ENCODE peak calls at places on chromosome 15, in four cellular contexts. F is sigmoid colon, Y is BE2C, V is cardiac muscle cell. S is an unnamed sample.

GRCh38 chr15:84863480-84864428 is 20.7 kb upstream of the SLC28A1 start:
- DNase-seq in F (no peak), Y (no peak), V (no peak), S (no peak)

GRCh38 chr15:38267416-38268022 is 14.9 kb downstream of the SPRED1 start:
- DNase-seq in F (no peak), Y (no peak), V (no peak), S (no peak)

GRCh38 chr15:62805502-62805901 is 237.0 kb upstream of the TPM1 start:
- DNase-seq in F (no peak), Y (no peak), V (no peak), S (no peak)

GRCh38 chr15:94061041-94061440 is 170.3 kb upstream of the MCTP2 start:
- DNase-seq in F (no peak), Y (no peak), V (no peak), S (peak; percentile 39)

GRCh38 chr15:66767370-66767769 is 65.3 kb downstream of the SMAD6 start:
- DNase-seq in F (peak; percentile 32), Y (no peak), V (no peak), S (no peak)

GRCh38 chr15:64878708-64879107 is 33.0 kb upstream of the ANKDD1A start:
- DNase-seq in F (peak; percentile 85), Y (no peak), V (no peak), S (no peak)

GRCh38 chr15:69834256-69834655 is 263.5 kb downstream of the TLE3 start:
- DNase-seq in F (no peak), Y (no peak), V (no peak), S (no peak)

GRCh38 chr15:53072077-53072476 is 281.9 kb upstream of the ONECUT1 start:
- DNase-seq in F (no peak), Y (peak; percentile 9), V (peak; percentile 96), S (peak; percentile 78)

GRCh38 chr15:82900511-82900910 is 52.0 kb downstream of the HOMER2 start:
- DNase-seq in F (no peak), Y (no peak), V (no peak), S (no peak)

GRCh38 chr15:39391230-39391629 is 189.6 kb upstream of the THBS1 start:
- DNase-seq in F (peak; percentile 91), Y (no peak), V (no peak), S (peak; percentile 62)

GRCh38 chr15:98952381-98952803 is 55.2 kb downstream of the PGPEP1L start:
- DNase-seq in F (no peak), Y (no peak), V (no peak), S (no peak)

GRCh38 chr15:22902578-22902977 is 64.1 kb downstream of the NIPA2 start:
- DNase-seq in F (no peak), Y (no peak), V (no peak), S (no peak)

GRCh38 chr15:63362873-63363272 is 18.8 kb downstream of the CA12 start:
- DNase-seq in F (no peak), Y (no peak), V (no peak), S (no peak)

GRCh38 chr15:76492538-76492937 is 156.0 kb downstream of the ISL2 start:
- DNase-seq in F (no peak), Y (no peak), V (no peak), S (no peak)

GRCh38 chr15:40047413-40048154 is 8.6 kb upstream of the SRP14 start:
- DNase-seq in F (peak; percentile 78), Y (peak; percentile 59), V (no peak), S (peak; percentile 55)

GRCh38 chr15:81914734-81915234 is 131.0 kb downstream of the MEX3B start:
- DNase-seq in F (no peak), Y (peak; percentile 97), V (peak; percentile 47), S (no peak)

GRCh38 chr15:69313437-69314000 is 14.8 kb downstream of the PAQR5 start:
- DNase-seq in F (no peak), Y (no peak), V (no peak), S (no peak)

GRCh38 chr15:83734487-83734886 is 80.6 kb downstream of the ADAMTSL3 start:
- DNase-seq in F (no peak), Y (no peak), V (peak; percentile 5), S (peak; percentile 49)

GRCh38 chr15:33309602-33310276 is 1.0 kb upstream of the RYR3 start:
- DNase-seq in F (peak; percentile 65), Y (peak; percentile 42), V (peak; percentile 63), S (peak; percentile 34)

GRCh38 chr15:99504823-99505551 is 60.8 kb upstream of the MEF2A start:
- DNase-seq in F (no peak), Y (no peak), V (no peak), S (no peak)

GRCh38 chr15:60020736-60021135 is 16.6 kb downstream of the FOXB1 start:
- DNase-seq in F (no peak), Y (no peak), V (no peak), S (no peak)

GRCh38 chr15:62145015-62145735 is 19.9 kb downstream of the C2CD4B start:
- DNase-seq in F (no peak), Y (no peak), V (no peak), S (peak; percentile 43)

GRCh38 chr15:73850228-73850627 is 23.1 kb upstream of the TBC1D21 start:
- DNase-seq in F (no peak), Y (no peak), V (no peak), S (no peak)

GRCh38 chr15:59885832-59886231 is 118.3 kb upstream of the FOXB1 start:
- DNase-seq in F (no peak), Y (peak; percentile 12), V (peak; percentile 18), S (peak; percentile 93)

GRCh38 chr15:33074942-33075341 is 119.6 kb downstream of the FMN1 start:
- DNase-seq in F (no peak), Y (no peak), V (peak; percentile 24), S (no peak)

GRCh38 chr15:29612096-29612495 is 210.2 kb downstream of the TJP1 start:
- DNase-seq in F (no peak), Y (no peak), V (no peak), S (no peak)

GRCh38 chr15:69744421-69745162 is 292.0 kb downstream of the RPLP1 start:
- DNase-seq in F (no peak), Y (no peak), V (no peak), S (no peak)

GRCh38 chr15:28873585-28874139 is 12.1 kb upstream of the APBA2 start:
- DNase-seq in F (no peak), Y (peak; percentile 39), V (no peak), S (no peak)

GRCh38 chr15:60444289-60444912 is 34.5 kb downstream of the ICE2 start:
- DNase-seq in F (no peak), Y (no peak), V (no peak), S (no peak)

GRCh38 chr15:29747837-29748417 is 74.3 kb downstream of the TJP1 start:
- DNase-seq in F (no peak), Y (no peak), V (no peak), S (no peak)

GRCh38 chr15:88497109-88497761 is 29.7 kb downstream of the MRPS11 start:
- DNase-seq in F (no peak), Y (no peak), V (no peak), S (no peak)

GRCh38 chr15:98455899-98456298 is 192.4 kb upstream of the IGF1R start:
- DNase-seq in F (no peak), Y (no peak), V (no peak), S (peak; percentile 52)

GRCh38 chr15:22949074-22949547 is 31.1 kb downstream of the CYFIP1 start:
- DNase-seq in F (peak; percentile 81), Y (peak; percentile 93), V (peak; percentile 26), S (no peak)

DNA sequence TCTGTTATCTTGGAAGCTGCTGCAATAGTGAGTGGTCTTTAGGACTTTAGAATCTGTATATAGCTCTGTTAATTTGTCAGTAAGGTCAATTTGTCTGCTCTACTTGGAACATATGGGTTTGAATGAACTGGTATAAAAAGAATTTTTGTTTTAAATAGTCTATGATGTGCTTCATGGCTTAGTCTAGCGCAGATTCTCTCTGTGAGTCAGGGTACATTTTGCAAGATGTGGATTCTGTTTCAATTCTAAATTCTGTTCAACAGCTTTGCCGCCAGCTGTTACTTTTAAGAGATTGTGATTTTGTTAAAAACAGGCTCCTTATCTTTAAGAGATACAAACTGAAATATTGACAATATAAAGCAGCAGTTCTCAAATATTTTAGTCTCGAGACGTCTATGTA is 135.8 kb upstream of the AGBL1 start:
- DNase-seq in F (no peak), Y (no peak), V (no peak), S (no peak)
- H3K4me1 ChIP-seq in F (no peaks in the 10 kb centered on the region), Y (no peaks in the 10 kb centered on the region), V (no peaks in the 10 kb centered on the region), S (no peaks in the 10 kb centered on the region)

DNA sequence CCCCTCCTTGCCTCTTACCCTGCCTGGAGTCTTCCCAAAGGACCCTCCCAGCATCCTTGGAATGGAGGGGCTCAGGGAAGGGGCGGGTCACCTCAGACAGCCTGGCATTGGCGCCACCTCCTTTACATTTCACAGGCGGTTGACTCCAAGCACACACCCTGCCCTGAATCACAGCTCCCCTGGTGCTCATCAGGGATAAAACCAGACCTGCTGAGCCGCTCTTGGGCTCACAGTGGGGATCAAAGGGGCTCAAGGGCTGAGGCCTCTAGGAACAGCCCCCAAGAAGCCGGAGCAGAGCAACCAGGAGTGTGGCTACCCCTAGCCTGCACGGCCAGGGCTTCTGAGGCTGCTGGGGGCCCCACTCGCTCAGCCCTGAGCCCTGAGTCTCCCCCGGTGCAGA is 16.6 kb downstream of the LINGO1 start:
- DNase-seq in F (no peak), Y (no peak), V (no peak), S (no peak)
- TF ChIP-seq CTCF in F (no peak), Y (no peak), V (no peak), S (no peak)

DNA sequence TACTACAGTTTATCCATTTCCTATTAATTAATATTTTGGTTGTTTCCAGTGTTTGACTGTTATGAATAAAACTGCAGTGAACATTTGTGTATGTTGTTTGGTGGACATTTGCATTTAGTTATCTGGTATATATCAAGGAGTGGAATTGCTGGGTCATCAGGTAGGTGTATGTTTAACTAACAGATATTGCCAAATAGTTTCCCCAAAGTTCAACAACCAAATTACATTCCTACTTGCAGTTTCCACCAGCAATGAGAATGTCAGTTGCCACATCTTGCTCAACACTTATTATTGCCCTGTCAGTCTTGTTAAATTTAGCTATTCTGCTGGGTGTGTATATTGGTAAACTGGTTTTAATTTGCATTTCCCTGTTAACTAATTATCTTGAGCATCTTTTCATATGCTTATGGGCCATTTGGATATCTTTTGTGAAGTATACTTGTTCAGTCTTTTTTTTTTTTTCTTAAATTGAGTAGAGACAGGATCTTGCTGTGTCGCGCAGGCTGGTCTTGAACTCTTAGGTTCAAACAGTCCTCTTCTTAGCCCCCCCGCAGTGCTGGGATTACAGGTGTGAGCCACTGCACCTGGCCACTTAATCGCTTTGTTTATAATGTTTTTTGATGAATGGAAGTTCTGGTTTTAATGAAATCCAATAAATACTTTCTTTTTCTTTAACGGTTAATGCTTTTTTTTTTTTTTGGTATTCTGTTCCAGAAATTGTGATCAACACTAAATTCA is 7.9 kb downstream of the FEM1B start:
- DNase-seq in F (no peak), Y (no peak), V (no peak), S (no peak)
- H3K4me1 ChIP-seq in F (no peaks in the 10 kb centered on the region), Y (no peaks in the 10 kb centered on the region), V (peaks cover 27% of the 10 kb centered on the region), S (peaks cover 41% of the 10 kb centered on the region)

GRCh38 chr15:70853855-70854668 is at the start of gene LARP6:
- DNase-seq in F (peak; percentile 73), Y (peak; percentile 78), V (peak; percentile 88), S (no peak)

GRCh38 chr15:70856177-70856883 is 2.4 kb upstream of the LARP6 start:
- DNase-seq in F (no peak), Y (no peak), V (no peak), S (no peak)

GRCh38 chr15:70855764-70856163 is 1.8 kb upstream of the LARP6 start:
- DNase-seq in F (no peak), Y (no peak), V (no peak), S (no peak)

GRCh38 chr15:70853270-70853854 is 595 bp downstream of the LARP6 start:
- DNase-seq in F (no peak), Y (no peak), V (no peak), S (peak; percentile 55)

DNA sequence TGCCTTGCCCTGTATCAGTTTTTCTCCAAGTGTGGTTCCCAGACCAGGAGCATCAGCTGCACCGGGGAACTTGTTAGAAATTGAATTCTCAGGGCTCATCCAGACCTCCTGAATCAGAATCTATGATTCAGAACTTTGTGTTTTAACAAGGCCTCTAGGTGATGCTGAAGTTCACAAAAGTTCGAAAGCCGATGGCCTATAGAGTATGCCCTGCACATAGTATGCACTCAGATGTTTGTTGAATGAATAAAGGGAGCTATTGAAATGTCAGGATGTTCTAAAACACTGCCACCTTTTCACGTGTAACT is 666 bp upstream of the LARP6 start:
- DNase-seq in F (no peak), Y (no peak), V (no peak), S (peak; percentile 67)
- TF ChIP-seq CTCF in F (no peak), Y (no peak), V (peak; percentile 9), S (peak; percentile 63)